ENCODE peak calls at places on chromosomes 4 and X, in five cellular contexts. T, H, C, Z and A are unnamed samples. For H3K4me1, the result is how much of the 10 kb centered on the place peaks cover.

GRCh38 chrX:65610040-65610439 is 57.4 kb upstream of the MSN start:
- DNase-seq in T (no peak), H (peak), C (no peak), Z (no peak), A (peak)

GRCh38 chr4:26192921-26193894 is 127.6 kb upstream of the RBPJ start:
- DNase-seq in T (no peak), H (no peak), C (no peak), Z (no peak), A (no peak)

GRCh38 chr4:99894998-99895397 is 771 bp upstream of the LAMTOR3 start:
- DNase-seq in T (no peak), H (no peak), C (no peak), Z (no peak), A (no peak)

GRCh38 chrX:83916525-83916924 is 55.6 kb downstream of the CYLC1 start:
- DNase-seq in T (peak), H (peak), C (no peak), Z (no peak), A (peak)

GRCh38 chrX:29787666-29788065 is 427.7 kb upstream of the MAGEB2 start:
- DNase-seq in T (no peak), H (peak), C (no peak), Z (no peak), A (no peak)

GRCh38 chr4:106299977-106300376 is 16.0 kb downstream of the TBCK start:
- DNase-seq in T (no peak), H (no peak), C (no peak), Z (no peak), A (peak)

GRCh38 chr4:8383451-8384160 is 56.9 kb downstream of the ACOX3 start:
- DNase-seq in T (peak), H (peak), C (no peak), Z (no peak), A (no peak)

GRCh38 chr4:11728165-11728564 is 299.5 kb upstream of the HS3ST1 start:
- DNase-seq in T (no peak), H (no peak), C (no peak), Z (no peak), A (no peak)

GRCh38 chrX:68177542-68177941 is 255.8 kb downstream of the OPHN1 start:
- DNase-seq in T (no peak), H (peak), C (no peak), Z (no peak), A (no peak)

GRCh38 chr4:139858436-139859225 is 193.0 kb downstream of the MGST2 start:
- DNase-seq in T (no peak), H (no peak), C (no peak), Z (no peak), A (no peak)

GRCh38 chr4:41644288-41644914 is 104.1 kb downstream of the PHOX2B start:
- DNase-seq in T (no peak), H (peak), C (no peak), Z (no peak), A (peak)

GRCh38 chr4:57876934-57877554 is 766.9 kb upstream of the IGFBP7 start:
- DNase-seq in T (no peak), H (no peak), C (no peak), Z (no peak), A (no peak)

GRCh38 chr4:118881512-118882146 is 7.0 kb upstream of the SYNPO2 start:
- DNase-seq in T (peak), H (no peak), C (no peak), Z (no peak), A (no peak)

GRCh38 chr4:23728393-23728792 is 161.5 kb downstream of the PPARGC1A start:
- DNase-seq in T (no peak), H (peak), C (no peak), Z (no peak), A (no peak)

DNA sequence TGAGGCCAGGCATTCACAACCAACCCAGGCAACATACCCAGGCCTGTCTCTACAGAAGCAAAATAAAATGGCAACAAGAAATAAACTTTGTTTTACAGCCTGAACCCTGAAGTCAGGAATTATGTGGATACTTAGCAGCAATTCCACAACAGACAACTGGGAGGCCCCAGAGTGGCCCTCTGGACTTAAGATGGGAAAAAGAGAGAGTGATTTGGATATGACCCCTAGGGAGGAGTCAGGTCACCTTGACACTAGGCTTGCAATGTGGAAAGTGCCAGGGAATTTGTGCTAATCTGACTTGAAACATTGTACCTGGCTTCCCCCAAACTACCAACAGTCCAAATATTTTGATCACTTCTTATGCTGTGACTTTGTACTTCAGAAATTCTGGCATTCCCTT is 193.1 kb downstream of the PARM1 start:
- DNase-seq in T (no peak), H (no peak), C (peak), Z (no peak), A (no peak)
- H3K4me1 ChIP-seq in T (under half), H (under half), C (under half), Z (under half), A (under half)

GRCh38 chrX:136063340-136064079 is 78.3 kb downstream of the SLC9A6 start:
- DNase-seq in T (no peak), H (peak), C (no peak), Z (no peak), A (peak)
- H3K4me1 ChIP-seq in T (under half), H (under half), C (under half), Z (under half), A (under half)

DNA sequence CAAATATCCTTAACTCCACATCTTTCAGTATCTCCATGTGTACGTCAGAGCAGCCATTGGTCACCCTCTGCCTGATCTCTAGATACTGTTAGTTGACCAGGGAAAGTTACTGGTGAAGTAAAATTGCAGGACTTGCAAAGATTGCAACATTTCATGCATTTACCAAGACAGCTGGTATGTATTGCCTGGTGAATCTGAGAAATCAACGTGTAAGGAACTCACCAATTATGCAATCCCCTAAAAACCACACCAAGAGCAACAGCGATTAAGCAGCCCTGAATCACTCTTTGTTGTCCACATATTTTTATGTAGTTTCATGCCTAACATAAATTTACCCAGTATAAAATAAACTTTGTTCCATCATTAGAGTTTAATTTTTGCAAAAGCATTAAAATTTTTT is 271.2 kb downstream of the NLGN4X start:
- DNase-seq in T (no peak), H (peak), C (no peak), Z (no peak), A (peak)
- H3K4me1 ChIP-seq in T (under half), H (under half), C (under half), Z (under half), A (under half)

GRCh38 chr4:183173580-183174526 is 74.8 kb downstream of the WWC2 start:
- DNase-seq in T (no peak), H (peak), C (no peak), Z (no peak), A (peak)

GRCh38 chr4:183175631-183176232 is 76.7 kb downstream of the WWC2 start:
- DNase-seq in T (no peak), H (no peak), C (no peak), Z (no peak), A (peak)

GRCh38 chr4:183172881-183173280 is 73.8 kb downstream of the WWC2 start:
- DNase-seq in T (no peak), H (no peak), C (no peak), Z (no peak), A (no peak)

GRCh38 chr4:183170894-183171293 is 71.8 kb downstream of the WWC2 start:
- DNase-seq in T (no peak), H (no peak), C (no peak), Z (no peak), A (no peak)

DNA sequence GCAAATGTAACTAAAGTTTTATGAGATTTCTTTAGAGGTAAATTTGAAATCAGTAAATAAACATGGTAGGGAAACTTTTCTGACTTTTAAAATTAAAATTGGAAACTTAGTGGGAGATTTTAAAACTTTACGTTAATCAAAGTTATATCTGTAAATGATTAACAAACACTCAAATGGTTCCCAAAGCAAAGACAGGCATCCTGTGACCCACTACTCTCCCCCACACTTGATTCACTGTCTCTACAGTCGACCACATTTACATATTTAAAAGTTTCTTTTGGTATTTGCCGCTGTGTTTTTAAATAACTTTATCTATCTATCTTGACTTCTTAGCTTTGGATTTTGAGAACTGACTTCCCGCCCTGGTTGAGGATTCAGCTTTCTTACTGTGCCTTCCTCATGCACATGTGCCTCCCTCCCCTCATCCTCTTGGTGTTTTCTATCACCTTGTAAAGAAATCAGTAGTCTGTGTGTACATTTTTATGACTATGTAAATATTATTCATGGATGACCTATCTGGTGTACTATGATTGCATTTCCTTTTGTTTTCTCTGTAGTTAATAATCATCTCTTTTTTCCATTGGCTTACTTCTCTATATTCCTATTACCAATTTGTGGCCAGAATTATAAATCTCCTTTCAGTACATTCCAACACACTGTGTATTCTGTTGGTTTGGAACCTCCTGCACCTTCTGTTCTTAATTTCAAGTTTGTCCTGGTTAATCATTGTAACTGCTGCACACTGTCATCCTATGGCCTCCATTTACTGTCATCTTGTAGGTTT is 72.6 kb downstream of the WWC2 start:
- DNase-seq in T (no peak), H (no peak), C (no peak), Z (no peak), A (no peak)
- H3K4me1 ChIP-seq in T (under half), H (under half), C (under half), Z (under half), A (half or more)

DNA sequence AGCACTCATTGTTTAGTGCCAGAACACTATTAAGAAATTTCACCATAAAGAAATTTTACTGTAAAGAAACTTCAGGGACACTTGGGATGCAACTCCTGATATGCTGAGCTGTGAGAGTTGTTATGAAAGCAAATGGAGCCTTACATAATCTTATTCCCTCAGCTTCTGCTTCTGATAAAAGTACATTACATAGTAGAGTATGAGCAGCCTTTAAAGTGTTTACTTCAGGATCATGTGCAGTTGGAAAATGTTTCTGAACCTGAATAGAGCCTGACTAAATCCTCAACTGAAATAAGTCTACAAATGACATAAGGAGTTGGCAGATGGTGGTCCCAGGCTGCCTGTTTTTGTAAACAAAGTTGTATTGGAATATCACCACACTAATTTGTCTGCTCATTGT is 19.3 kb downstream of the RASSF6 start:
- DNase-seq in T (no peak), H (peak), C (no peak), Z (no peak), A (no peak)
- H3K4me1 ChIP-seq in T (under half), H (under half), C (under half), Z (under half), A (under half)

DNA sequence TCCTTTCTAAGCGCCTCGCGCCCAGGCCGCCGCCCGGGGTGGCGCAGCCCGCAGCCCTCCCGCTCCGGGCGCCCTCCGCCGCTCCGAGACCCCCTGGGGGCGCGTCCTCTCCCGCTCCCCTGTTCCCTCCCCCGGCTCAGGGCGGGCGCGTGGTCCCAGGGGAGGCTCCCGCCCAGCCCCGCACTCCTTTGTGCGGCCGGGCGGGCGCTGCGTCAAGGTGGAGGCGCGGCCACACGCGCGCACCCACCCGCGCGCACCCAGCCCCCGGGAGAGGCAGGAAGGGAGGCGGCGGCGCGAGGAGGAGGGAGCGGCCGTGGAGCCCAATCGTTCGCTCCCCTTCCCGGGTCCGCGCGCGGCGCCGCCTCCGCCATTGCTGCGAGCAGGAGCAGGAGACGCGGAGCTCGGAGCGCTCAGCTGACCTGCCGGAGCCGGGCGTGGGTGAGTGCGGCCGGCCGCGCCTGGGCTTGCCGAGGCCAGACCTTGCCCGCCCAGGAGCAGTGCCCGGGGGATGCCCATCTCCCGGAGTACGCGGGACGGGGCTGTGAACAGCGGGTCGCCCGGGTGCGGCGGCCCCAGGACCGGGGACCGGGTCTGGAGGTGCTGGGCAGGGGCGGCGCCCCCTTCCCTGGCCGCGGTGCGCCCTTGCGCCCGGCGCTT is at the start of gene NSG1:
- DNase-seq in T (no peak), H (peak), C (no peak), Z (no peak), A (peak)
- H3K4me1 ChIP-seq in T (under half), H (under half), C (under half), Z (under half), A (under half)